ENCODE peak calls at places on chromosomes 11 and 22, in six cellular contexts. L is fibroblast of lung, Y is ovary, E is mammary epithelial cell, G is right lobe of liver, F is gastrocnemius medialis. Q is an unnamed sample.

GRCh38 chr11:79050784-79051183 is 390.0 kb downstream of the TENM4 start:
- DNase-seq in L (no peak), Y (peak; percentile 26), E (no peak), G (no peak), F (no peak), Q (no peak)

GRCh38 chr11:118648291-118648690 is 31.2 kb downstream of the TREH start:
- DNase-seq in L (no peak), Y (no peak), E (no peak), G (no peak), F (no peak), Q (peak; percentile 25)

GRCh38 chr11:111602865-111603632 is 800 bp downstream of the SIK2 start:
- DNase-seq in L (peak; percentile 63), Y (peak; percentile 60), E (peak; percentile 37), G (peak; percentile 56), F (peak; percentile 7), Q (no peak)

GRCh38 chr22:49549256-49549655 is 278.4 kb downstream of the BRD1 start:
- DNase-seq in L (no peak), Y (no peak), E (no peak), G (no peak), F (no peak), Q (no peak)

GRCh38 chr11:122642971-122643370 is 12.6 kb upstream of the UBASH3B start:
- DNase-seq in L (peak; percentile 60), Y (no peak), E (no peak), G (no peak), F (no peak), Q (no peak)

GRCh38 chr22:37716708-37717107 is 19.9 kb downstream of the TRIOBP start:
- DNase-seq in L (no peak), Y (no peak), E (peak; percentile 80), G (no peak), F (no peak), Q (no peak)

GRCh38 chr11:12693485-12694181 is 19.4 kb downstream of the TEAD1 start:
- DNase-seq in L (peak; percentile 100), Y (peak; percentile 51), E (peak; percentile 99), G (peak; percentile 43), F (peak; percentile 60), Q (peak; percentile 79)

GRCh38 chr11:116776522-116776984 is 3.8 kb upstream of the BUD13 start:
- DNase-seq in L (no peak), Y (no peak), E (no peak), G (no peak), F (no peak), Q (no peak)

GRCh38 chr22:50271519-50271970 is 1.4 kb upstream of the MAPK11 start:
- DNase-seq in L (peak; percentile 63), Y (peak; percentile 70), E (peak; percentile 56), G (peak; percentile 75), F (no peak), Q (no peak)

GRCh38 chr11:94544832-94545640 is 1.3 kb downstream of the FUT4 start:
- DNase-seq in L (no peak), Y (peak; percentile 29), E (no peak), G (peak; percentile 41), F (no peak), Q (peak; percentile 86)

GRCh38 chr11:78223320-78223954 is 34.7 kb downstream of the USP35 start:
- DNase-seq in L (no peak), Y (peak; percentile 10), E (no peak), G (no peak), F (no peak), Q (no peak)

GRCh38 chr11:64290894-64291745 is at the start of gene KCNK4:
- DNase-seq in L (no peak), Y (peak; percentile 18), E (no peak), G (no peak), F (no peak), Q (peak; percentile 77)

GRCh38 chr11:20388096-20389055 is 860 bp downstream of the PRMT3 start:
- DNase-seq in L (no peak), Y (no peak), E (no peak), G (no peak), F (no peak), Q (no peak)

GRCh38 chr22:41401781-41402648 is 20.3 kb downstream of the TEF start:
- DNase-seq in L (peak; percentile 35), Y (peak; percentile 72), E (peak; percentile 70), G (peak; percentile 85), F (no peak), Q (peak; percentile 84)
- H3K4me3 ChIP-seq in L (no peak overlapping the region), Y (no peak overlapping the region), E (no peak overlapping the region), G (no peak overlapping the region), F (no peak overlapping the region), Q (no peak overlapping the region)

DNA sequence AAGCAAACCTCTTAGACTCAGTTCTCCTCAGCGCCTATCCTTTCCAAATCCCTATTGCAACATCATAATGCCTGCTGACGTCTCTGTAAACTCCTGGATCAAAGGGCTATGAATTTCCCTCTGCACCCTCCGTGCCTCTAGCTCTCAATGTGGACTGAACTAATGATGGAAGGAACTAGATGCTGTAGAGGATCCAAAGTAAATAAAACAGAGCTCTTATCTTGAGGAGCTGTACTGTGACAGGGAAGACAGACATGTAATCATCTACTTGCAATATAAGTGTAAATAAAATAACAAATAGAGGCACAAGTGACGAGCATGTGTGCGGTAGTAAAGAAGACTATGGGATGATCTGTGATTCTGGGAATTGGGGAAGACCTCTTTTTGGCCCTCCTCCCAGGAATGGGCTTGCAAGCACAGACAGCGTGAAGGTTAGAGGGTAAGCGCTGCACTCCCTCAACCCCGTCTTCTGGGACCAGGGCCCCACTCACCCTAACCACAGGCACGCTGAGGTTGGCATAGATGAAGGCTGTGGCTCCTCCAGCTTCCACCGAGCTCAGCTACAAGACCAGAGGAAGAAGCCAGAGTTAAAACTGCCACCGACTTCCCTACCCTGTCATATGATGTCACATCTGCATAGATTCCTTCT is 42.2 kb downstream of the P4HA3 start:
- DNase-seq in L (peak; percentile 58), Y (no peak), E (no peak), G (no peak), F (no peak), Q (no peak)
- TF ChIP-seq CTCF in L (no peak), Y (no peak), E (no peak), G (no peak), F (no peak), Q (no peak)

DNA sequence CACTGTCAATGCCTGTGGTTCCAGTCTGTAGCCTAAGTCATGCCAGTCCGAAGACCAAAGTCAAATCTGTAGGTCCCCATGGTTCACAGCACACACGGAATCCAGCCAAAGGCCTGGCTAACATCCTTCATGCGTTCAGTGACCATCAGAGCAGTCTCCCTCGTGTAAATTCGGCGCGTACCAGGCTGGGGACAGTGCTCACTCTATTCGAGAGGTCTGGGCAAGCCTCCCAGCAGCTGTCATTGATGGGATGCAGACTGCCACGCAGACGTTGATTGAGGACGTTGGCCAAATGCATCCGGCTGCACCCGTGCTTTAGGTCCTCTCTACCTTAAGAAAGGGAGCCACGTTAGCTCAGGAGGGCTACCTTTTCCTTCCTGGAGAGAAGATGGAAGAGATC is 11.9 kb downstream of the CTTN start:
- DNase-seq in L (no peak), Y (no peak), E (no peak), G (no peak), F (no peak), Q (no peak)
- H3K36me3 ChIP-seq in L (peaks cover 60% of the 10 kb centered on the region), Y (no peaks in the 10 kb centered on the region), E (peaks cover 48% of the 10 kb centered on the region), G (peaks cover 79% of the 10 kb centered on the region), F (peaks cover 91% of the 10 kb centered on the region), Q (peaks cover 67% of the 10 kb centered on the region)

DNA sequence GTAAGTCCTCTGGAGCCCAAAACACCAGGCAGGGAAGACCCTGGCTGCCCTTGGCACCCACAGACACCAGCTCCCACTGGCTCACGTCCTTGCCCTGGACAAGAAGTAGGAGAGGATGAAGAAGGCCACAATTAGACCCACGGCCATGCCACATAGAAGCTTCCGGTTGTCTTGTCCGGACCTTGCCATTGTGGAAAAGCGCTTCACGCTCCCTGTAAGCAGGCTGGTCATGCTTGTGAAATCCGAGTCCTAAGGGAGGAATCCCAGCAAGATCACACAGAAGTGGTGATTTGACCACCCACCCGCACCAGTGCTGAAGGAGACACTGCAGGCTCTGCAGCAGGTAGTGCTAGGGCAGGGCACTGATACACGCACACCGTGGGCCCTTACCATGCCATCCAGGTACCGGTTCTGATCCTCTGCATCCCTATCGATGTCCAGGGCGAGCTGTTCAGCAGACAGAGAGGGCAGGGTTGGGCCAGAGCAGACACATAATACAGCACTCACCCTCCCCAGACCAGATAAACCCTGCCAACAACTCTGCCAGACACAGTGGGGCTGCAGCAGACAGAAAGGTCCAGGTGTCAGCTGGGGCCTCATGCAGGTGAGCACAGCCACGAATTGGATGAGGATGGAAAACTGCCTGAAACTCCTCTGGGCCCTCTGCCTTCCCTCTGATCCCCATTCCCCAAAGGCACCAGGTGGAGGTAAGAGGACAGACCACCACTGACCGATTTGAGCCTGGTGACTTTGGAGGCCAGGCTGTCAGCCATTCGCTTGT is 1.8 kb downstream of the BET1L start:
- DNase-seq in L (no peak), Y (peak; percentile 16), E (no peak), G (no peak), F (no peak), Q (peak; percentile 52)
- H3K4me3 ChIP-seq in L (peak overlapping the region; percentile 96), Y (no peak overlapping the region), E (no peak overlapping the region), G (peak overlapping the region; percentile 99), F (peak overlapping the region; percentile 78), Q (no peak overlapping the region)

Q was measured in kidney.